ENCODE peak calls at places on chromosomes 6 and 20, in six cellular contexts. One of them, this sample, is unnamed.

GRCh38 chr20:17619351-17620093 is 49.6 kb downstream of the DSTN start:
- DNase-seq in neuronal stem cell: no peak
- DNase-seq in H1: no peak
- DNase-seq in trophoblast cell: no peak
- DNase-seq in IMR-90: no peak
- DNase-seq in mesenchymal stem cell: no peak
- DNase-seq in this sample: peak; percentile 23

GRCh38 chr6:32113386-32114352 is 4.5 kb upstream of the TNXB start:
- DNase-seq in IMR-90: peak; percentile 94
- DNase-seq in H1: no peak
- DNase-seq in trophoblast cell: peak; percentile 40
- DNase-seq in neuronal stem cell: peak; percentile 56
- DNase-seq in mesenchymal stem cell: peak; percentile 99
- DNase-seq in this sample: peak; percentile 78

GRCh38 chr6:24802271-24803059 is 3.7 kb upstream of the ARMH2 start:
- DNase-seq in H1: no peak
- DNase-seq in neuronal stem cell: no peak
- DNase-seq in mesenchymal stem cell: peak; percentile 58
- DNase-seq in trophoblast cell: peak; percentile 5
- DNase-seq in IMR-90: peak; percentile 48
- DNase-seq in this sample: no peak

GRCh38 chr20:1646975-1647431 is 10.6 kb downstream of the SIRPG start:
- DNase-seq in trophoblast cell: no peak
- DNase-seq in neuronal stem cell: no peak
- DNase-seq in IMR-90: no peak
- DNase-seq in mesenchymal stem cell: no peak
- DNase-seq in H1: no peak
- DNase-seq in this sample: no peak

GRCh38 chr6:13461805-13462204 is 25.6 kb downstream of the GFOD1 start:
- DNase-seq in H1: no peak
- DNase-seq in mesenchymal stem cell: peak; percentile 68
- DNase-seq in IMR-90: no peak
- DNase-seq in trophoblast cell: peak; percentile 74
- DNase-seq in neuronal stem cell: no peak
- DNase-seq in this sample: no peak

GRCh38 chr6:88499845-88500699 is 333.9 kb upstream of the CNR1 start:
- DNase-seq in H1: no peak
- DNase-seq in IMR-90: no peak
- DNase-seq in trophoblast cell: no peak
- DNase-seq in mesenchymal stem cell: no peak
- DNase-seq in neuronal stem cell: no peak
- DNase-seq in this sample: no peak

GRCh38 chr6:35096129-35096852 is 44.8 kb downstream of the TCP11 start:
- DNase-seq in neuronal stem cell: no peak
- DNase-seq in trophoblast cell: peak; percentile 83
- DNase-seq in IMR-90: peak; percentile 81
- DNase-seq in mesenchymal stem cell: peak; percentile 88
- DNase-seq in H1: no peak
- DNase-seq in this sample: no peak

GRCh38 chr20:48102076-48102787 is 317.0 kb upstream of the SULF2 start:
- DNase-seq in H1: no peak
- DNase-seq in mesenchymal stem cell: no peak
- DNase-seq in IMR-90: no peak
- DNase-seq in neuronal stem cell: no peak
- DNase-seq in trophoblast cell: peak; percentile 26
- DNase-seq in this sample: no peak

GRCh38 chr20:62735331-62735821 is 26.7 kb downstream of the NTSR1 start:
- DNase-seq in IMR-90: no peak
- DNase-seq in H1: no peak
- DNase-seq in trophoblast cell: no peak
- DNase-seq in mesenchymal stem cell: no peak
- DNase-seq in neuronal stem cell: no peak
- DNase-seq in this sample: no peak

GRCh38 chr6:7312616-7313504 is at the start of gene SSR1:
- DNase-seq in IMR-90: peak; percentile 95
- DNase-seq in mesenchymal stem cell: peak; percentile 98
- DNase-seq in trophoblast cell: peak; percentile 98
- DNase-seq in neuronal stem cell: peak; percentile 96
- DNase-seq in H1: peak; percentile 85
- DNase-seq in this sample: peak; percentile 98

GRCh38 chr6:104118274-104118673 is 741.4 kb downstream of the HACE1 start:
- DNase-seq in mesenchymal stem cell: peak; percentile 85
- DNase-seq in neuronal stem cell: no peak
- DNase-seq in IMR-90: no peak
- DNase-seq in H1: no peak
- DNase-seq in trophoblast cell: peak; percentile 8
- DNase-seq in this sample: no peak

GRCh38 chr6:111541720-111542065 is 58.7 kb upstream of the REV3L start:
- DNase-seq in IMR-90: no peak
- DNase-seq in trophoblast cell: no peak
- DNase-seq in mesenchymal stem cell: no peak
- DNase-seq in neuronal stem cell: no peak
- DNase-seq in H1: no peak
- DNase-seq in this sample: no peak

GRCh38 chr6:111573892-111574800 is 31.5 kb downstream of the TRAF3IP2 start:
- DNase-seq in IMR-90: peak; percentile 98
- DNase-seq in trophoblast cell: no peak
- DNase-seq in H1: no peak
- DNase-seq in mesenchymal stem cell: peak; percentile 88
- DNase-seq in neuronal stem cell: no peak
- DNase-seq in this sample: no peak

GRCh38 chr6:151380848-151381205 is 10.5 kb downstream of the ZBTB2 start:
- DNase-seq in IMR-90: no peak
- DNase-seq in H1: no peak
- DNase-seq in mesenchymal stem cell: no peak
- DNase-seq in trophoblast cell: no peak
- DNase-seq in neuronal stem cell: no peak
- DNase-seq in this sample: no peak

GRCh38 chr6:87899499-87900147 is 148.0 kb upstream of the SPACA1 start:
- DNase-seq in mesenchymal stem cell: no peak
- DNase-seq in H1: no peak
- DNase-seq in neuronal stem cell: no peak
- DNase-seq in IMR-90: no peak
- DNase-seq in trophoblast cell: no peak
- DNase-seq in this sample: no peak

GRCh38 chr6:96075826-96076225 is 60.1 kb downstream of the FUT9 start:
- DNase-seq in trophoblast cell: no peak
- DNase-seq in H1: no peak
- DNase-seq in mesenchymal stem cell: no peak
- DNase-seq in neuronal stem cell: no peak
- DNase-seq in IMR-90: no peak
- DNase-seq in this sample: no peak

GRCh38 chr20:53738039-53738944 is 144.7 kb upstream of the ZNF217 start:
- DNase-seq in neuronal stem cell: no peak
- DNase-seq in trophoblast cell: peak; percentile 94
- DNase-seq in mesenchymal stem cell: peak; percentile 99
- DNase-seq in H1: peak; percentile 49
- DNase-seq in IMR-90: peak; percentile 90
- DNase-seq in this sample: peak; percentile 78

GRCh38 chr20:23622839-23623343 is 14.9 kb downstream of the CST3 start:
- DNase-seq in neuronal stem cell: no peak
- DNase-seq in H1: no peak
- DNase-seq in IMR-90: peak; percentile 77
- DNase-seq in mesenchymal stem cell: peak; percentile 93
- DNase-seq in trophoblast cell: peak; percentile 53
- DNase-seq in this sample: no peak

GRCh38 chr6:136037885-136038460 is 186.5 kb downstream of the PDE7B start:
- DNase-seq in trophoblast cell: no peak
- DNase-seq in H1: no peak
- DNase-seq in neuronal stem cell: no peak
- DNase-seq in mesenchymal stem cell: peak; percentile 41
- DNase-seq in IMR-90: peak; percentile 72
- DNase-seq in this sample: peak; percentile 30

GRCh38 chr6:166023273-166023989 is 144.2 kb downstream of the TBXT start:
- DNase-seq in neuronal stem cell: no peak
- DNase-seq in mesenchymal stem cell: no peak
- DNase-seq in H1: no peak
- DNase-seq in IMR-90: no peak
- DNase-seq in trophoblast cell: no peak
- DNase-seq in this sample: no peak
- H2AFZ ChIP-seq in neuronal stem cell: no peak overlapping the region
- H2AFZ ChIP-seq in mesenchymal stem cell: no peak overlapping the region
- H2AFZ ChIP-seq in H1: no peak overlapping the region
- H2AFZ ChIP-seq in IMR-90: peak overlapping the region; percentile 48
- H2AFZ ChIP-seq in trophoblast cell: no peak overlapping the region
- H2AFZ ChIP-seq in this sample: no peak overlapping the region

DNA sequence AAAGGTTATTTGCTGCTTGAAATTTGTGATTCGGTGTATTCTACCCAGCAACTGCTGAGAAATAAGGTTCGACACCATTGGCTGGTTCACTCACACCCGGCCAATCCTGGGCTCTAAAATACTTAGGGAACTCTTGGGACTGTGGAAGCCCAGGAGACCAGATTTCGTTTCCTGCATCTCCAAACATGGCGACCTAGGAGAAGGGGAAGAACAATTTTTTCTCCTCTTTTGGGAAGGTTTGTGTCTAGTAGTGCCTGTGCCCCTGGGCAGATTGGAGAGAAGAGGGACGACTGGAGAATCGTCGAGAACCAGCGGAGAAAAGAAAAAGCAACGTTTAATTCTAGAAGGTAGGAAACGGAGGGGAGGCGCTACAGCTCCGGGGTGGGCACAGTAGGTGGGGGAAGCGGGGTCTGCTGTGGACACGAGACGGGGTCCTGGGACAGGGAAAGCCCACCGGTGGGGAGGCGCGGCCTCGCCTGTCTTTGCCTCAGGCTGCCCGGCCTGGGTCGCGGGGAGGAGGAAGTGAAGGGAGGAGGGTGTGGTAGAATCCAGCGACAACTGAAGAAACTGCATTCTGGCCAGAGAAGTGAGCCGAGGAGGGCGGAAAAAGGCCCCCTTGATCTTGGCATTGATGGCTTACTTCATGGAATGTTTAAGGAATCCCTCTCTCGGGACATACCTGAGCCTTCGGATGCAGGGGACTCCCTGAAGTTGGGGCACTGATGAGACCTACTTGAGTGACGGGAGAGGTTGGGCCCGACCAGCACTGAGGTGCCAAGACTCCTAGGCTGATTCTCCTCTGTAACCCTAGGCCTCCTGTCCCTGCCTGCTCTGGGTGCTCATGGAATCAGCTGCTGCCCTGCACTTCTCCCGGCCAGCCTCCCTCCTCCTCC is at the start of gene BTN2A1:
- DNase-seq in H1: peak; percentile 36
- DNase-seq in mesenchymal stem cell: peak; percentile 96
- DNase-seq in trophoblast cell: peak; percentile 85
- DNase-seq in neuronal stem cell: peak; percentile 85
- DNase-seq in IMR-90: peak; percentile 95
- DNase-seq in this sample: peak; percentile 87
- H2BK5ac ChIP-seq in H1: peak within 1 kb of the TSS; percentile 92
- H2BK5ac ChIP-seq in mesenchymal stem cell: peak within 1 kb of the TSS; percentile 81
- H2BK5ac ChIP-seq in trophoblast cell: peak within 1 kb of the TSS; percentile 83
- H2BK5ac ChIP-seq in neuronal stem cell: peak within 1 kb of the TSS; percentile 40
- H2BK5ac ChIP-seq in IMR-90: peak within 1 kb of the TSS; percentile 96
- H2BK5ac ChIP-seq in this sample: peak within 1 kb of the TSS; percentile 89

GRCh38 chr20:14950633-14951032 is 613.2 kb upstream of the FLRT3 start:
- DNase-seq in neuronal stem cell: no peak
- DNase-seq in H1: no peak
- DNase-seq in mesenchymal stem cell: no peak
- DNase-seq in IMR-90: no peak
- DNase-seq in trophoblast cell: no peak
- DNase-seq in this sample: no peak

GRCh38 chr20:14948416-14948815 is 611.0 kb upstream of the FLRT3 start:
- DNase-seq in neuronal stem cell: no peak
- DNase-seq in H1: no peak
- DNase-seq in IMR-90: no peak
- DNase-seq in mesenchymal stem cell: no peak
- DNase-seq in trophoblast cell: no peak
- DNase-seq in this sample: no peak

GRCh38 chr20:14953736-14954135 is 616.3 kb upstream of the FLRT3 start:
- DNase-seq in H1: no peak
- DNase-seq in trophoblast cell: no peak
- DNase-seq in IMR-90: no peak
- DNase-seq in neuronal stem cell: no peak
- DNase-seq in mesenchymal stem cell: no peak
- DNase-seq in this sample: no peak

GRCh38 chr20:14951707-14952106 is 614.3 kb upstream of the FLRT3 start:
- DNase-seq in trophoblast cell: no peak
- DNase-seq in neuronal stem cell: no peak
- DNase-seq in IMR-90: no peak
- DNase-seq in mesenchymal stem cell: peak; percentile 86
- DNase-seq in H1: no peak
- DNase-seq in this sample: no peak

GRCh38 chr20:14951105-14951504 is 613.7 kb upstream of the FLRT3 start:
- DNase-seq in trophoblast cell: no peak
- DNase-seq in mesenchymal stem cell: peak; percentile 36
- DNase-seq in H1: no peak
- DNase-seq in IMR-90: no peak
- DNase-seq in neuronal stem cell: no peak
- DNase-seq in this sample: no peak
- H2AFZ ChIP-seq in trophoblast cell: no peak overlapping the region
- H2AFZ ChIP-seq in mesenchymal stem cell: no peak overlapping the region
- H2AFZ ChIP-seq in H1: no peak overlapping the region
- H2AFZ ChIP-seq in IMR-90: no peak overlapping the region
- H2AFZ ChIP-seq in neuronal stem cell: peak overlapping the region; percentile 37
- H2AFZ ChIP-seq in this sample: no peak overlapping the region

DNA sequence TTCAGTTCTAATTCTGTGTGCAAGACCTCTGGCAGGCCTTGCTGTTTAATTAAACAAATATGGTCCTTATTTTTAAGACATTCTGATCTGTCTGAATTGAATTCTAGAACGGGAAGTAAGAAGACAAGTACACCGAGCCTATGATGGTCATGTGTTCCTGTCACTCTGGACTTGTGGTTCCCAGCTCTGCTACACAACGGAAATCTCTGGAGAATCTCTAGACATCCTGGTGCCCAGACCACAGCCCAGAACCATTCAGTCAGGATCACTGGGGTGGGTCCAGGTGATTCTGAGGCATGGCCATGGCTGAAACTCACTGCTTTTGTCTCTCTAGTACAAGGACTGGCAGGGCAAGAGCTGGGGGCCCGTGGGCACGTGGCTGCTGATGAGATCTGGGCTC is 15.9 kb upstream of the KCNK16 start:
- DNase-seq in IMR-90: no peak
- DNase-seq in neuronal stem cell: no peak
- DNase-seq in trophoblast cell: no peak
- DNase-seq in H1: no peak
- DNase-seq in mesenchymal stem cell: no peak
- DNase-seq in this sample: no peak
- H2BK5ac ChIP-seq in IMR-90: no peak overlapping the region
- H2BK5ac ChIP-seq in neuronal stem cell: no peak overlapping the region
- H2BK5ac ChIP-seq in trophoblast cell: no peak overlapping the region
- H2BK5ac ChIP-seq in H1: no peak overlapping the region
- H2BK5ac ChIP-seq in mesenchymal stem cell: no peak overlapping the region
- H2BK5ac ChIP-seq in this sample: no peak overlapping the region

GRCh38 chr20:50186987-50187402 is 3.6 kb upstream of the CEBPB start:
- DNase-seq in neuronal stem cell: no peak
- DNase-seq in H1: no peak
- DNase-seq in mesenchymal stem cell: no peak
- DNase-seq in IMR-90: no peak
- DNase-seq in trophoblast cell: no peak
- DNase-seq in this sample: no peak
- H2AFZ ChIP-seq in neuronal stem cell: no peak overlapping the region
- H2AFZ ChIP-seq in H1: no peak overlapping the region
- H2AFZ ChIP-seq in mesenchymal stem cell: no peak overlapping the region
- H2AFZ ChIP-seq in IMR-90: peak overlapping the region; percentile 62
- H2AFZ ChIP-seq in trophoblast cell: no peak overlapping the region
- H2AFZ ChIP-seq in this sample: no peak overlapping the region

DNA sequence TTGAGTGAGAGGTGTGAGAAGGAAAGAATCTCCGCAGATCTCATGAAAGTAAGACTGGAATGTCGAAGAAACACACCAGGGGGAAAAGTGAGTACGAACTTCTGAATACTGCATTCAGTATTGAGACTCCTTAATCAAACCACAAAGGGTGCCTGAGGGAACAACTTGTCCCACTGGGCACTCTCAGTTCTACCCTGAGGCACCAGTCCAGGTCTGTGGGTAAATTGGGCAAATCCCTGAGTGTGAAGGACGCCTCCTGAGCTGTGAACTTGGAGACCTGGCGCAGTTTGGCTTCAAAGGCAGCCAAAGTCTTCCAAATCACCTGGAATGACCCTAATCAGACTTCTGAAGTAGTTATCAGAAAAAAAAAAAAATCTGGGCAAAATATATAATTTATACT is 329.7 kb downstream of the BTBD9 start:
- DNase-seq in neuronal stem cell: no peak
- DNase-seq in IMR-90: no peak
- DNase-seq in mesenchymal stem cell: no peak
- DNase-seq in H1: no peak
- DNase-seq in trophoblast cell: no peak
- DNase-seq in this sample: no peak
- H2BK5ac ChIP-seq in neuronal stem cell: no peak overlapping the region
- H2BK5ac ChIP-seq in IMR-90: no peak overlapping the region
- H2BK5ac ChIP-seq in mesenchymal stem cell: no peak overlapping the region
- H2BK5ac ChIP-seq in H1: no peak overlapping the region
- H2BK5ac ChIP-seq in trophoblast cell: no peak overlapping the region
- H2BK5ac ChIP-seq in this sample: no peak overlapping the region

This sample was measured in H9.